ENCODE peak calls at places on chromosomes 3 and 15, in six cellular contexts. F, K, Q, D, M and P are unnamed samples.

GRCh38 chr3:113223831-113224240 is 12.5 kb downstream of the BOC start:
- DNase-seq in F (no peak), K (no peak), Q (no peak), D (peak), M (no peak), P (no peak)

GRCh38 chr3:124592658-124593441 is 137.4 kb upstream of the UMPS start:
- DNase-seq in F (peak), K (no peak), Q (no peak), D (no peak), M (no peak), P (no peak)

GRCh38 chr3:65060904-65061303 is 373.1 kb upstream of the ADAMTS9 start:
- DNase-seq in F (no peak), K (no peak), Q (no peak), D (no peak), M (no peak), P (no peak)

GRCh38 chr15:66650433-66650832 is 51.6 kb upstream of the SMAD6 start:
- DNase-seq in F (no peak), K (peak), Q (no peak), D (no peak), M (no peak), P (no peak)

GRCh38 chr3:187025656-187026320 is 95.5 kb downstream of the ST6GAL1 start:
- DNase-seq in F (no peak), K (no peak), Q (no peak), D (no peak), M (no peak), P (no peak)

GRCh38 chr3:126131881-126132750 is 48.2 kb upstream of the SLC41A3 start:
- DNase-seq in F (peak), K (peak), Q (no peak), D (no peak), M (peak), P (peak)

GRCh38 chr3:17749705-17750293 is 7.4 kb upstream of the TBC1D5 start:
- DNase-seq in F (no peak), K (no peak), Q (no peak), D (no peak), M (no peak), P (no peak)

GRCh38 chr15:85408270-85408746 is 27.9 kb downstream of the AKAP13 start:
- DNase-seq in F (no peak), K (no peak), Q (no peak), D (no peak), M (no peak), P (no peak)

GRCh38 chr15:93035092-93035915 is 53.7 kb downstream of the RGMA start:
- DNase-seq in F (no peak), K (no peak), Q (no peak), D (no peak), M (peak), P (no peak)

GRCh38 chr3:189455009-189455408 is 176.2 kb upstream of the TP63 start:
- DNase-seq in F (no peak), K (no peak), Q (no peak), D (no peak), M (no peak), P (no peak)

GRCh38 chr3:160180581-160181216 is 44.5 kb upstream of the C3orf80 start:
- DNase-seq in F (no peak), K (no peak), Q (no peak), D (no peak), M (no peak), P (no peak)

GRCh38 chr3:145649368-145649887 is 511.6 kb downstream of the PLOD2 start:
- DNase-seq in F (no peak), K (no peak), Q (no peak), D (no peak), M (no peak), P (no peak)

GRCh38 chr3:172659246-172660002 is 51.4 kb downstream of the NCEH1 start:
- DNase-seq in F (no peak), K (no peak), Q (no peak), D (no peak), M (no peak), P (no peak)

GRCh38 chr3:157240413-157240812 is 80.5 kb upstream of the CCNL1 start:
- DNase-seq in F (no peak), K (no peak), Q (no peak), D (no peak), M (no peak), P (no peak)

GRCh38 chr15:71279757-71280141 is 164.5 kb downstream of the THSD4 start:
- DNase-seq in F (peak), K (peak), Q (no peak), D (no peak), M (no peak), P (no peak)

GRCh38 chr15:67601008-67601620 is 58.6 kb downstream of the MAP2K5 start:
- DNase-seq in F (no peak), K (no peak), Q (peak), D (no peak), M (no peak), P (no peak)

GRCh38 chr3:136249091-136249490 is 1.0 kb upstream of the PCCB start:
- DNase-seq in F (no peak), K (no peak), Q (no peak), D (no peak), M (no peak), P (no peak)

GRCh38 chr3:159911011-159911663 is 77.5 kb upstream of the IL12A start:
- DNase-seq in F (no peak), K (no peak), Q (no peak), D (no peak), M (no peak), P (peak)

GRCh38 chr3:158802399-158803023 is 657 bp downstream of the MFSD1 start:
- DNase-seq in F (no peak), K (no peak), Q (peak), D (peak), M (no peak), P (no peak)

GRCh38 chr15:26628879-26629529 is 143.9 kb downstream of the GABRB3 start:
- DNase-seq in F (peak), K (peak), Q (peak), D (no peak), M (peak), P (no peak)

GRCh38 chr3:45677045-45677436 is 12.2 kb upstream of the SACM1L start:
- DNase-seq in F (no peak), K (peak), Q (peak), D (no peak), M (no peak), P (no peak)

GRCh38 chr15:100651253-100651652 is 48.9 kb downstream of the ASB7 start:
- DNase-seq in F (no peak), K (no peak), Q (peak), D (no peak), M (no peak), P (no peak)

GRCh38 chr3:1477669-1478068 is 384.8 kb downstream of the CNTN6 start:
- DNase-seq in F (no peak), K (no peak), Q (no peak), D (no peak), M (no peak), P (no peak)

GRCh38 chr15:78873796-78874761 is 1.4 kb downstream of the MORF4L1 start:
- DNase-seq in F (no peak), K (peak), Q (peak), D (no peak), M (no peak), P (no peak)

GRCh38 chr15:78868366-78868765 is 4.3 kb upstream of the MORF4L1 start:
- DNase-seq in F (no peak), K (no peak), Q (no peak), D (no peak), M (no peak), P (no peak)

GRCh38 chr15:78872155-78872971 is at the start of gene MORF4L1:
- DNase-seq in F (peak), K (peak), Q (peak), D (peak), M (peak), P (peak)

GRCh38 chr15:78875107-78875914 is 2.6 kb downstream of the MORF4L1 start:
- DNase-seq in F (no peak), K (peak), Q (peak), D (no peak), M (no peak), P (no peak)

GRCh38 chr15:78872972-78873795 is 494 bp downstream of the MORF4L1 start:
- DNase-seq in F (peak), K (peak), Q (peak), D (peak), M (peak), P (no peak)
- TF ChIP-seq POLR2A in F (no peak), K (peak), Q (peak), D (peak), M (peak), P (peak)

GRCh38 chr3:4987374-4988296 is 8.4 kb downstream of the BHLHE40 start:
- DNase-seq in F (no peak), K (no peak), Q (no peak), D (no peak), M (no peak), P (no peak)

GRCh38 chr3:4985330-4986174 is 6.3 kb downstream of the BHLHE40 start:
- DNase-seq in F (no peak), K (peak), Q (peak), D (no peak), M (peak), P (no peak)

GRCh38 chr3:4986175-4986610 is 7.0 kb downstream of the BHLHE40 start:
- DNase-seq in F (no peak), K (peak), Q (peak), D (no peak), M (no peak), P (no peak)

GRCh38 chr3:4988815-4989648 is 9.8 kb downstream of the BHLHE40 start:
- DNase-seq in F (no peak), K (peak), Q (peak), D (no peak), M (no peak), P (peak)

DNA sequence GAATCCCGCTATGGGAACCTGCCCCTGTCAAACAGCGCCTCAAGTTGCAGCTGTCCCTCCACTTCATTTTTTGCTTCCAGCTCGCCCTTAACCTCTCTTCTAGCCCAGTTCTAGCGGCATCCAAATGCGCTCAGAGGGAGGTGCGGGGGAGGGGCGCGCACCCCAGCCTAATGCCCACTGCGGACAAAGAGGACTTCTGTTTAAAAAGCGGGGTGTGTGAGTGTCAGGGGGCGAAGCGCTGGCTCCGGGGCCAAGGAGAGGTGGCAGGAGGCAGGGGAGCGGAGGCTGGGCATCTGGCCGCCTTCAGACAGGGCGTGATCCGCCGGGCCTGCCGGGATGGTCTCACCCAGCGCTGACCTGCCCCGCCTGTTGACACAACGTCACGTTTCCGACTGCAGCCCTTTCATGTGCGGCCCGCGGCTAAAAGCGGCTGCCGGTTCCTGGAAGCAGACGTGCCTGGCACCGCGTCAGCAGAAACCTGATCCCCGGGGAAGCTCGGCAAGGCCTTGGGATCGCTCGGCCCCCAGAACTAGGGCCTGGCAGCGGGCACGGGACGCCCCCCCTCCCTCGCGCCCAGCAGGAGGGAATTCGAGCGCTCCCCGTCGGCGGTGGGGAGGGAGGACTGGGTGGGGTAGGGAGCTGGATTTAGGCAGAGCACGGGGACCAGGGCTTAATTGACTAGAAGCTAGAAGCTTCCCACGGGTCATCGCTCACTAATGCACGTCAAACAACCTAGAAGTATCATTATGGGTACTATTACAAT is 7.6 kb downstream of the BHLHE40 start:
- DNase-seq in F (peak), K (peak), Q (peak), D (peak), M (peak), P (no peak)
- TF ChIP-seq POLR2A in F (no peak), K (peak), Q (no peak), D (peak), M (peak), P (no peak)

DNA sequence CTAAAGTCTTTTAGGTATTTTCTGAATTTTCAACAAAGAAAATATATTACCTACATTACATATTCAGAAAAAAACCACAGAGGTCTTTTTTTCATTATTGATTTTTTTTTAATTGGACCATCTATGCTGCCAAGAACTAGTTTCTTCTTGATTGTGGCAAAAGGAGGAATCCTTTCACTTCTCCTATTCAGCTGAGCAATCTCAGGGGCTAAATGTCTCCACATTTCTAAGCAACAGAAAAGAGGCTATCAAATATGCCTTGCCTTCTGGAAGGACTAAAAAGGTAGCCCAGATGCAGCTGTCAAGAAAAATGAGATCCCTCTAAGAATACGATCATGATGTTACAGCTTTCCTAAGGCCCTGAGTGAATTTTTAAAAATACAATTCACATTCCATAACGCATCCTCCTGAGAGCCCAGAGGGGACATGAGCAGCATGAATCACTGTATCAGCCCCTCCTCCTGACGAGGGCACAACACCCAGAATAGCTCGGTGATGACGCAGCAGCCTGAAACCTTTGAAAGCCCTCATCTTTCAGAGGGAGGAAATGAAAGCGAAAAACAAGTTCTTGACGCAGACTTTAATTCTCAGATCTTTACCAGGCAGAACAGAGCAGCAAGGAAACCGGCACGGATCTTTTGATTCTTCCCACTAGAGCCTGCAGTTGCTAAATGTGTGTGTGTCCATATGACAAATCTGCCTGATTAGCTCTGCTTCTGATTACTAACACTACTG is 24.6 kb downstream of the RUBCN start:
- DNase-seq in F (peak), K (peak), Q (peak), D (no peak), M (peak), P (peak)
- TF ChIP-seq POLR2A in F (no peak), K (peak), Q (peak), D (peak), M (peak), P (peak)

GRCh38 chr3:194491996-194492395 is 5.2 kb upstream of the ATP13A3 start:
- DNase-seq in F (no peak), K (no peak), Q (no peak), D (no peak), M (no peak), P (no peak)

GRCh38 chr3:194487289-194488006 is 646 bp upstream of the ATP13A3 start:
- DNase-seq in F (peak), K (peak), Q (no peak), D (peak), M (peak), P (no peak)

GRCh38 chr3:194486540-194487288 is at the start of gene ATP13A3:
- DNase-seq in F (peak), K (peak), Q (peak), D (peak), M (peak), P (no peak)

GRCh38 chr3:194488007-194488742 is 1.4 kb upstream of the ATP13A3 start:
- DNase-seq in F (no peak), K (no peak), Q (no peak), D (no peak), M (no peak), P (no peak)

GRCh38 chr3:194489736-194490612 is 3.2 kb upstream of the ATP13A3 start:
- DNase-seq in F (no peak), K (no peak), Q (peak), D (peak), M (no peak), P (no peak)
- TF ChIP-seq POLR2A in F (no peak), K (no peak), Q (no peak), D (peak), M (no peak), P (no peak)

DNA sequence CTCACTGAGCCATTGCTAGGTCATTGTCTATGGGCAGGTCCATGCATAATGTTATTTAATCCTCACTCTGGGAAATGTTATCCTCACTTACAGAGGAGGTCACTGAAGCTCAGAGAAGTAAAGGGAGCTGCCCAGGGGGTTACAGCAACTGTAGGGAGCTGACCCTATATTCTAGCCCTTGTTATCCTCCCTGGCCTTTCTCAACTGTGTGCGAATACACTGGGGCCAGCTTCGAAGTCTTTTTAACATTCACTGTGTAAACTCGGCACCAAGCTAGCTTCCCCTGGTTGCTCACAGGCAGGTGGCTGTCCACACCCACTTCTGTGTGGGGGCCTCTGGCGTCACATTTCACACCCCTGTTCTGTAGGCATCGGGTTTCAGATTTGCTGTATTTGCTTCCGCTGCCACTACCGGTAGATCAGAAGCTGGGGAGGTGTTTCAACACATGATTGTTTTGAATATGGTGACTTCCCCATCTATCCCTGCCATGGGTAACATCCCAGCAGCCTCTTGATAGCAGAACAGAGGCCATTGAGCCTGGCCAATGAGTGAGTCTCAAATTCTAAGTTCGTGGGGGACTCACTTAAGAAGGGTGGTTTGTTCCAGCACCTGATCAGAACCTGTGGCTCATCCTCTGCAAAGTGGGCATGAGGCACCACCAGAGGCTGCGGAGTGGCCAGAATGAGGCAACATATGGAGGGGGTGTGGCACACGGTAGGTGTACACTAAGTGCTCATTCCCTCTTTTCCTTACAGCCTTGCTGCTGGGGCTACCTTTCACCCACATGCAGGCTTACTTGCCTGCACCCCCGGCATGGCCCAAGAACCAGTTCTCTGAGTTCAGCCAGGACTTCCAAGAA is 61.6 kb downstream of the IQSEC1 start:
- DNase-seq in F (peak), K (no peak), Q (no peak), D (peak), M (no peak), P (no peak)
- TF ChIP-seq POLR2A in F (no peak), K (no peak), Q (no peak), D (no peak), M (no peak), P (no peak)

DNA sequence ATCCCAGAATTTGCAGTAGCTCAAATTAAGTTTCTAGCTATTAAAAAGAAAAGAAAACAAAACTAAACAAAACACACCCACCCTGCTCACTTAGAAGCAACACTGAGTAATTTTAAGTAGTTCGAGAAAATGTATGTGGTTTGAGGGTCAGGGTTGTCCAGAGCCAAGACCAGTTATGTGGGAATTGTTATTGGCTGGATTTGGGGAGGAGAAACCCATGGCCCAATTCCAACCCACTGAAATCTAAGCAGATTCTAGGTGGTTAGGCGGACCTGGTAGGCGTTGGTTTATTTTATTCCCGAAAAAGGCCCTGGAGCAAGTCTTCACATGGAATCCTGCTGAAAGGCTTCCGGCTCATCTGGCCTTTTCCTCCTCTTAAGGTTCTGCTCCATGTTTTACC is 63.8 kb downstream of the FLNB start:
- DNase-seq in F (no peak), K (no peak), Q (peak), D (no peak), M (no peak), P (no peak)
- TF ChIP-seq POLR2A in F (no peak), K (no peak), Q (no peak), D (no peak), M (no peak), P (no peak)

DNA sequence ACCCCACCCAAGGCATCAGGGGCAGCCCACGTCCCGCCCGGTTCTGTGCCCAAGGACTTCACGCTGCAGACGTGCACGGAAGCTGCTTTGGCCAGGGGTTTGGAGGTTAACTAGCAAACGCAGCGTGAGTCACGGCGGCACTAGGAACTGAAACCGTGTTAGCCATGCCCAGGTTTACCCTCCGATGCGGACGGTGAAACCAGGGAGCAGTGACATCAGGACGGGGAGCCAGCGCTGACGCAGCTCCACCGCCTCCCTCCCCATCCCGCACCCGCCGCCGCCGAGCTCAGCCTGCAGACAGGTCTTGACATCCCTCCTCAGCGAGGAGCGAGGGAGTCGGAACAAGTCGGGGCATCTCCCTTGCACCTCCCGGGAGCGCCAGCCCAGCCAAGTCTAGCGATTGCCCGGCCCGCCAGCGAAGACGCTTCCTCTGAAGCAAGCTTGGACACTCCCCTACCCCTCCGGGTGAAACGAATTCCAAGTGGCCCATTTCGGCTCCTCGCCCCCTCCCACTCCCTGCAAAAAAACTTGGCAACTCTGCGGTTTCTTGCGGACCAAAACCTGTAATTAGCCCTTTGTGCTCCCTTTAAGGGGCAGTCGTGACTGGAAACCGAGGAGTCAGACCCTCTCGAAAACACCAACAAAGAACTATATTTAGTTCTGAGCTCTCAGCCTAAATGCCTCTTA is 1.4 kb upstream of the RAP2B start:
- DNase-seq in F (peak), K (peak), Q (peak), D (peak), M (peak), P (no peak)
- TF ChIP-seq POLR2A in F (no peak), K (peak), Q (peak), D (peak), M (no peak), P (no peak)